ENCODE peak calls at places on chromosomes 12 and 14, in seven cellular contexts. X, R, Y, U, N, W and I are unnamed samples.

GRCh38 chr12:76312314-76312713 is 35.9 kb downstream of the BBS10 start:
- DNase-seq in U (no peak), N (no peak), R (no peak), Y (no peak), X (no peak), W (no peak), I (no peak)

GRCh38 chr12:83016226-83016835 is 329.6 kb downstream of the TMTC2 start:
- DNase-seq in U (no peak), Y (no peak), N (peak; percentile 93), R (no peak), W (no peak), X (peak; percentile 89), I (no peak)

GRCh38 chr12:47087088-47087688 is 7.4 kb upstream of the AMIGO2 start:
- DNase-seq in Y (no peak), W (no peak), U (no peak), X (peak; percentile 43), N (no peak), R (no peak), I (no peak)

GRCh38 chr12:14471497-14471896 is 96.2 kb downstream of the PLBD1 start:
- DNase-seq in R (no peak), X (no peak), U (no peak), N (no peak), Y (no peak), W (no peak), I (no peak)

GRCh38 chr14:105207460-105207901 is 26.4 kb upstream of the NUDT14 start:
- DNase-seq in U (no peak), X (no peak), Y (no peak), R (no peak), N (no peak), W (no peak), I (no peak)

GRCh38 chr12:27530157-27530922 is 6.3 kb downstream of the PPFIBP1 start:
- DNase-seq in Y (no peak), W (no peak), U (no peak), N (peak; percentile 28), X (peak; percentile 20), R (no peak), I (no peak)

GRCh38 chr14:103031566-103031911 is 25.8 kb downstream of the CDC42BPB start:
- DNase-seq in W (no peak), U (no peak), X (no peak), Y (no peak), R (no peak), N (no peak), I (no peak)

GRCh38 chr12:46160081-46160980 is 108.5 kb downstream of the SLC38A1 start:
- DNase-seq in Y (no peak), N (no peak), R (no peak), W (no peak), X (peak; percentile 44), U (no peak), I (no peak)

GRCh38 chr12:102540856-102541385 is 60.6 kb upstream of the IGF1 start:
- DNase-seq in X (no peak), Y (no peak), W (no peak), N (no peak), U (no peak), R (no peak), I (no peak)

GRCh38 chr12:120688527-120689071 is 1.6 kb downstream of the MLEC start:
- DNase-seq in N (peak; percentile 47), Y (no peak), X (no peak), U (no peak), R (no peak), W (no peak), I (no peak)

GRCh38 chr12:938810-939209 is 10.7 kb downstream of the RAD52 start:
- DNase-seq in N (no peak), W (no peak), U (no peak), X (no peak), Y (no peak), R (no peak), I (no peak)

GRCh38 chr12:117027251-117028086 is 71.7 kb downstream of the TESC start:
- DNase-seq in R (peak; percentile 61), Y (no peak), N (no peak), U (no peak), X (no peak), W (no peak), I (no peak)

GRCh38 chr12:124621296-124621660 is 53.9 kb upstream of the NCOR2 start:
- DNase-seq in W (no peak), R (peak; percentile 90), N (no peak), U (no peak), X (peak; percentile 44), Y (no peak), I (no peak)

GRCh38 chr12:2136901-2137300 is 84.1 kb downstream of the CACNA1C start:
- DNase-seq in W (no peak), N (no peak), Y (no peak), U (no peak), R (no peak), X (no peak), I (no peak)

GRCh38 chr14:70398280-70398679 is 18.6 kb downstream of the SYNJ2BP start:
- DNase-seq in N (no peak), W (no peak), X (no peak), Y (no peak), R (no peak), U (no peak), I (no peak)

GRCh38 chr14:21852775-21853174 is 179.2 kb upstream of the OR4E1 start:
- DNase-seq in Y (no peak), X (no peak), W (no peak), U (no peak), N (no peak), R (no peak), I (no peak)

GRCh38 chr14:74841230-74842207 is 34.4 kb downstream of the PROX2 start:
- DNase-seq in X (no peak), U (no peak), N (no peak), R (no peak), Y (no peak), W (peak; percentile 31), I (no peak)

GRCh38 chr14:21680072-21680471 is 6.5 kb upstream of the OR4E1 start:
- DNase-seq in N (peak; percentile 68), W (no peak), X (peak; percentile 59), R (no peak), U (no peak), Y (no peak), I (no peak)

GRCh38 chr12:44000309-44000952 is 164.6 kb downstream of the TMEM117 start:
- DNase-seq in X (peak; percentile 31), W (no peak), U (no peak), N (peak; percentile 80), Y (peak; percentile 30), R (no peak), I (peak; percentile 2)

GRCh38 chr14:92568621-92569479 is 55.3 kb downstream of the RIN3 start:
- DNase-seq in X (no peak), N (no peak), Y (no peak), R (no peak), W (no peak), U (no peak), I (peak; percentile 46)

GRCh38 chr12:128727461-128727860 is 96.3 kb downstream of the SLC15A4 start:
- DNase-seq in X (no peak), Y (no peak), R (no peak), N (peak; percentile 18), W (no peak), U (no peak), I (no peak)

GRCh38 chr12:45681469-45681868 is 48.0 kb upstream of the ARID2 start:
- DNase-seq in U (no peak), W (no peak), N (peak; percentile 26), R (no peak), X (peak; percentile 7), Y (no peak), I (no peak)

GRCh38 chr14:88639221-88639620 is 76.4 kb downstream of the ZC3H14 start:
- DNase-seq in W (no peak), X (no peak), N (no peak), R (no peak), Y (no peak), U (no peak), I (no peak)

DNA sequence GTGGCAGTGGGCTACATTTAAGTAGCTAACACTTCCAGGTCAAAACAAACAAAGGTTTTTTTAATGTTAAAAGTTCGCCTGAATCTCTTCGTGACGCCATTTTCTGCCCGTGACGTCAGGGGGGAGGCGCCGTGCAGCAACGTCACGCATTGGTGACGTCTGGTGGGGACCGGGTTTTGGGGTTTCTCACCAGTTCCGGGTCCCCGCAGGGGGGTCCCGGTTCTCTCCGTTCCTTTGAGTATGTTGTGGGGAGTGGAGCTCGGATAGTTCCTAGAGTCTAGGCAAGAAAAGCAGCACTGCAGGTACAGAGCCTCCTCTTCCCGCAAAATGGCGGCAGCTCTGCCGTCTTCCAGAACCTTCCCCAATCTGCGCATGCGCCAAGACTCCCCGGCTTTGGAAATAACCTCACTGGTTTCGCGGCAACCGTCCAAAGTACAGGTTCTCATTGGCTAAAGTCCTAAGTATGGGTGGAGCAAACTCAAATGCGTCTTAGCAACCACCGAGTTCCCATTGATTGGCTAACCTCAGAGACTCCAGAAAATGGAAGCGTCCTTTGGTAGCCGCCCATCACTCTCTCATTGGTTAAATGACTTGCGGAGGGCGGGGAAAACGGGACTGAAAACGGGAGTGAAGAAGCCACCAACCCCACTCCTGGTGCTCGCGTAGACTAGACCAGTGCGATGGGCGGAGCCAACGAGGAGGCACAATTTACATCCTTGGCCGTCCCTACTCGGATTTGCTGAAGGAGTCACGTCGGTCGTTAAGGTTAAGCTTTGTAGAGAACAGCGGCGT is at the start of gene RBM23:
- DNase-seq in W (peak; percentile 100), R (peak; percentile 100), N (peak; percentile 100), Y (peak; percentile 100), U (peak; percentile 100), X (peak; percentile 100), I (peak; percentile 100)
- H3K27me3 ChIP-seq in W (no peaks in the 10 kb centered on the region), R (no peaks in the 10 kb centered on the region), N (no peaks in the 10 kb centered on the region), Y (no peaks in the 10 kb centered on the region), U (no peaks in the 10 kb centered on the region), X (no peaks in the 10 kb centered on the region), I (no peaks in the 10 kb centered on the region)

GRCh38 chr12:109492371-109492770 is 14.9 kb downstream of the UBE3B start:
- DNase-seq in N (peak; percentile 20), W (no peak), X (no peak), R (no peak), Y (no peak), U (no peak), I (no peak)
- H3K36me3 ChIP-seq in N (peaks cover 47% of the 10 kb centered on the region), W (peaks cover 61% of the 10 kb centered on the region), X (peaks cover 49% of the 10 kb centered on the region), R (peaks cover 12% of the 10 kb centered on the region), Y (peaks cover 24% of the 10 kb centered on the region), U (peaks cover 62% of the 10 kb centered on the region), I (peaks cover 38% of the 10 kb centered on the region)

GRCh38 chr12:91249059-91250055 is 66.7 kb upstream of the DCN start:
- DNase-seq in R (no peak), W (no peak), X (no peak), U (no peak), N (no peak), Y (no peak), I (no peak)
- H3K27ac ChIP-seq in R (no peak overlapping the region), W (no peak overlapping the region), X (peak overlapping the region; percentile 55), U (no peak overlapping the region), N (no peak overlapping the region), Y (no peak overlapping the region), I (no peak overlapping the region)

GRCh38 chr12:132422057-132423043 is 67.6 kb upstream of the FBRSL1 start:
- DNase-seq in R (no peak), X (peak; percentile 42), W (no peak), N (no peak), Y (no peak), U (no peak), I (no peak)
- H3K27me3 ChIP-seq in R (no peaks in the 10 kb centered on the region), X (peaks cover 37% of the 10 kb centered on the region), W (no peaks in the 10 kb centered on the region), N (peaks cover 27% of the 10 kb centered on the region), Y (no peaks in the 10 kb centered on the region), U (no peaks in the 10 kb centered on the region), I (no peaks in the 10 kb centered on the region)

GRCh38 chr12:6522193-6522592 is 12.1 kb upstream of the GAPDH start:
- DNase-seq in W (no peak), R (no peak), N (no peak), Y (no peak), X (no peak), U (no peak), I (no peak)
- H3K36me3 ChIP-seq in W (peaks cover 62% of the 10 kb centered on the region), R (peaks cover 3% of the 10 kb centered on the region), N (peaks cover 65% of the 10 kb centered on the region), Y (peaks cover 68% of the 10 kb centered on the region), X (peaks cover 62% of the 10 kb centered on the region), U (peaks cover 71% of the 10 kb centered on the region), I (peaks cover 75% of the 10 kb centered on the region)